ENCODE peak calls at places on chromosomes 3 and 15, in seven cellular contexts. L, M, G, D, A, F and X are unnamed samples. For H3K4me1, the result is how much of the 10 kb centered on the place peaks cover.

GRCh38 chr15:22904736-22905135 is 66.3 kb downstream of the NIPA2 start:
- DNase-seq in L (no peak), M (no peak), G (no peak), D (no peak), A (no peak), F (peak), X (no peak)

GRCh38 chr3:13461169-13462124 is 18.7 kb upstream of the HDAC11 start:
- DNase-seq in L (peak), M (no peak), G (no peak), D (no peak), A (peak), F (peak), X (peak)

GRCh38 chr15:32994810-32995424 is 199.6 kb downstream of the FMN1 start:
- DNase-seq in L (peak), M (no peak), G (peak), D (no peak), A (peak), F (no peak), X (no peak)

GRCh38 chr15:38217788-38218609 is 34.6 kb upstream of the SPRED1 start:
- DNase-seq in L (peak), M (no peak), G (no peak), D (no peak), A (no peak), F (no peak), X (no peak)

GRCh38 chr15:89910891-89911626 is 1.7 kb downstream of the ARPIN start:
- DNase-seq in L (no peak), M (no peak), G (no peak), D (no peak), A (no peak), F (no peak), X (no peak)

GRCh38 chr3:135907422-135908165 is 57.9 kb upstream of the PPP2R3A start:
- DNase-seq in L (no peak), M (no peak), G (no peak), D (no peak), A (no peak), F (no peak), X (no peak)

GRCh38 chr3:148459931-148460513 is 237.7 kb upstream of the AGTR1 start:
- DNase-seq in L (peak), M (no peak), G (no peak), D (no peak), A (peak), F (no peak), X (no peak)

GRCh38 chr3:169769287-169770181 is at the start of gene ACTRT3:
- DNase-seq in L (peak), M (peak), G (no peak), D (peak), A (peak), F (peak), X (peak)

GRCh38 chr3:42056840-42057239 is 34.3 kb upstream of the TRAK1 start:
- DNase-seq in L (no peak), M (no peak), G (no peak), D (peak), A (no peak), F (no peak), X (no peak)
- H3K4me1 ChIP-seq in L (under half), M (under half), G (half or more), D (half or more), A (half or more), F (half or more), X (under half)

DNA sequence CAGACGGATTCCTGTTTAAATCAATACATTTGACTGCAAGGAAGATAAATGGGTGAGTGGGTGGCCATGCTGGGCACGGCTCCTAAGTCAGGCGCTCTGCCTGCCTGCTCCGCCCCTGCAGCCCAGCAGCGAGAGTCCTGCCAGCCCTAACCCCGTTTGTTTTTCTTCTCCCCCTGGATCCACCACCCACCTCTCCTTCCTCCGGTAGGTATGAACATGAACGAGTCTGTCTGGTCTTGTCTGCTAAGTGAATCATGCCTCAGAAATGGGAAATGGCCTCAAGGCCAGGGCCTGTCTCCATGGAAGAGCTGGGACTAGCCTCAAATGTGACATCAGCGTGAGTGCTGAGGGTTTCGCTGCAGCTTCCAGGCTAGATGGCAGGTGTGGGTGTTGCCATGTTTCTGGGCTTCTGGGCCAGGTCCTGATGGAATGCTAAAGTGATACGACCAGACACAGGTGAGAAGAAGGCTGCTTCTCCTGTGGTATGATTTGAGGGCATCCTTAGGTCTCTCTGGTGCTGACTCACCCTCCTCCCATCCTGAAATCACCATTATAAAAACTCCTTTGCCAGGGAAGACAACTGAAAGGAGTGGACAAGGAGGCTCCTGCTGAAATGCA is 5.6 kb upstream of the FEM1B start:
- DNase-seq in L (peak), M (peak), G (no peak), D (no peak), A (peak), F (no peak), X (no peak)
- H3K27ac ChIP-seq in L (peak), M (peak), G (peak), D (peak), A (no peak), F (no peak), X (peak)

GRCh38 chr3:152323834-152324233 is 55.1 kb downstream of the MBNL1 start:
- DNase-seq in L (no peak), M (no peak), G (no peak), D (no peak), A (no peak), F (no peak), X (no peak)
- H3K4me1 ChIP-seq in L (half or more), M (under half), G (under half), D (half or more), A (under half), F (half or more), X (half or more)

GRCh38 chr3:9891072-9891622 is 737 bp downstream of the JAGN1 start:
- DNase-seq in L (no peak), M (no peak), G (no peak), D (no peak), A (no peak), F (no peak), X (no peak)
- H3K27ac ChIP-seq in L (peak), M (peak), G (peak), D (peak), A (peak), F (peak), X (peak)

GRCh38 chr3:66489577-66489976 is 11.2 kb downstream of the LRIG1 start:
- DNase-seq in L (no peak), M (no peak), G (no peak), D (no peak), A (no peak), F (no peak), X (no peak)

GRCh38 chr3:66489115-66489514 is 11.7 kb downstream of the LRIG1 start:
- DNase-seq in L (no peak), M (no peak), G (no peak), D (no peak), A (no peak), F (no peak), X (no peak)

GRCh38 chr3:66492672-66493071 is 8.2 kb downstream of the LRIG1 start:
- DNase-seq in L (no peak), M (no peak), G (no peak), D (no peak), A (no peak), F (no peak), X (no peak)

GRCh38 chr3:66490214-66490613 is 10.6 kb downstream of the LRIG1 start:
- DNase-seq in L (peak), M (no peak), G (no peak), D (no peak), A (no peak), F (no peak), X (no peak)

DNA sequence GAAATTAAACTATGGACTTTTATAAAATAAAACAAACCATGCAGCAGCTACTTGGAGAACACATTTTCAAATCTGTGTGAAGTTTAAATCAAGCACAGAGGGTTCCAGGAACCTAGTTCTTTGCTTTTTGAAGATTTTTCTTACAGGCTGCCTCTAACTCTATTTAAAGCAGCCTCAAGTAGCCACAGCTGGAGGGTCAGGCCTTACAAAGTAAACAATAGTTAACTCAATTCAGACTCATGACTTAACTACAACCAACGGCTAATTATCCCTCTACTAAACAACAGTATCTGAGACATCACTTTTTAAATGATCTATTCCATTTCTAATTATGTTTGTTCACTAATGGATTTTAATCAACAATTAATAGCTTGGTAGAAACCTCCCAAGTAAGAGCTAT is 9.8 kb downstream of the LRIG1 start:
- DNase-seq in L (no peak), M (no peak), G (no peak), D (no peak), A (peak), F (no peak), X (no peak)
- H3K4me1 ChIP-seq in L (under half), M (under half), G (under half), D (half or more), A (half or more), F (half or more), X (half or more)

GRCh38 chr3:2099028-2099671 is 484 bp downstream of the CNTN4 start:
- DNase-seq in L (peak), M (peak), G (no peak), D (no peak), A (peak), F (no peak), X (peak)
- H3K27ac ChIP-seq in L (no peak), M (peak), G (no peak), D (peak), A (no peak), F (no peak), X (peak)

DNA sequence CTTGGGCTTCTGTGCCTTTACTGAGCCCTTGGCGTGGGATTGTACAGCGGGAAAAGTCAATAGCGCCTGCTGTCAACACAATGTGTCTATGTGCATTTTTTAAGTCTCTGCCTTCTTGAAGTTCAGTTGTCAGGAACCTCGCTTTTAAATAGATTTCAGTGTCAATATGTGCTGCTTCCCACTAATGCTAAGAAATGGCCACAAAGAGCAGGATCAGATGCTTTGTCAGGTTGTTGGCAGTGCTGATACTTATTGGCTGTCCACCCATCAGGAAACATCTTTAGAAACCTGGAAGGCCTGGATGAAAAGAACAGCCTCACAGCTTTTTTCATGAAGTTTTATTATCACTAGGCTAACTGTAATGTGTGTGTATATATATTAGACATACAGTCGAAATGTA is 424.5 kb downstream of the C3orf38 start:
- DNase-seq in L (no peak), M (no peak), G (no peak), D (no peak), A (no peak), F (no peak), X (no peak)
- H3K4me1 ChIP-seq in L (under half), M (under half), G (under half), D (under half), A (under half), F (under half), X (under half)

GRCh38 chr15:73568881-73569280 is 64.3 kb downstream of the NPTN start:
- DNase-seq in L (no peak), M (no peak), G (no peak), D (no peak), A (no peak), F (no peak), X (no peak)
- H3K27ac ChIP-seq in L (no peak), M (no peak), G (no peak), D (no peak), A (no peak), F (no peak), X (no peak)